ENCODE peak calls at places on chromosome 22, in ten cellular contexts. K, Q, J, D, Y, U, W, S, I and P are unnamed samples.
A peak's percentile ranks its signal among the peaks of the same experiment; 100 is the strongest.

GRCh38 chr22:24289781-24290181 is 19.1 kb downstream of the SPECC1L start:
- DNase-seq in D (no peak), I (no peak), J (no peak), U (peak; percentile 48), Q (no peak), W (no peak), K (no peak), Y (no peak), S (no peak), P (peak; percentile 23)

GRCh38 chr22:22241554-22241898 is 3.1 kb upstream of the VPREB1 start:
- DNase-seq in D (no peak), W (no peak), Y (no peak), S (no peak), U (no peak), J (no peak), I (no peak), K (no peak), Q (no peak), P (no peak)

GRCh38 chr22:50601669-50602337 is 1.2 kb downstream of the MAPK8IP2 start:
- DNase-seq in W (no peak), J (no peak), D (no peak), Q (no peak), Y (no peak), K (no peak), I (no peak), U (no peak), S (no peak), P (no peak)

GRCh38 chr22:38467438-38467903 is 425 bp upstream of the KDELR3 start:
- DNase-seq in Y (peak; percentile 38), Q (no peak), U (no peak), S (no peak), I (no peak), W (no peak), K (peak; percentile 49), D (no peak), J (no peak), P (no peak)

GRCh38 chr22:50189849-50190181 is 4.1 kb downstream of the TRABD start:
- DNase-seq in Y (no peak), D (peak; percentile 25), U (no peak), S (no peak), K (no peak), Q (no peak), W (no peak), J (no peak), I (peak; percentile 19), P (no peak)

GRCh38 chr22:34776827-34777226 is 289.1 kb upstream of the ISX start:
- DNase-seq in I (peak; percentile 3), W (no peak), J (no peak), Q (no peak), D (no peak), U (no peak), K (no peak), Y (no peak), S (no peak), P (no peak)

GRCh38 chr22:42688241-42688913 is 32.3 kb downstream of the A4GALT start:
- DNase-seq in I (peak; percentile 92), K (peak; percentile 88), D (peak; percentile 96), S (no peak), U (peak; percentile 94), Q (peak; percentile 93), W (no peak), J (no peak), Y (peak; percentile 96), P (peak; percentile 86)

GRCh38 chr22:27745809-27746208 is 55.7 kb downstream of the MN1 start:
- DNase-seq in Q (no peak), Y (no peak), K (no peak), W (no peak), I (no peak), S (no peak), U (no peak), J (no peak), D (no peak), P (no peak)

GRCh38 chr22:26610983-26611382 is 6.8 kb downstream of the CRYBB1 start:
- DNase-seq in S (peak; percentile 15), K (no peak), Q (peak; percentile 4), Y (no peak), D (peak; percentile 30), I (peak; percentile 33), W (no peak), J (no peak), U (peak; percentile 35), P (peak; percentile 58)

GRCh38 chr22:41021655-41022454 is 70.5 kb upstream of the EP300 start:
- DNase-seq in D (peak; percentile 44), W (no peak), Q (peak; percentile 56), U (no peak), Y (peak; percentile 71), I (peak; percentile 61), J (peak; percentile 77), K (peak; percentile 75), S (peak; percentile 54), P (no peak)

DNA sequence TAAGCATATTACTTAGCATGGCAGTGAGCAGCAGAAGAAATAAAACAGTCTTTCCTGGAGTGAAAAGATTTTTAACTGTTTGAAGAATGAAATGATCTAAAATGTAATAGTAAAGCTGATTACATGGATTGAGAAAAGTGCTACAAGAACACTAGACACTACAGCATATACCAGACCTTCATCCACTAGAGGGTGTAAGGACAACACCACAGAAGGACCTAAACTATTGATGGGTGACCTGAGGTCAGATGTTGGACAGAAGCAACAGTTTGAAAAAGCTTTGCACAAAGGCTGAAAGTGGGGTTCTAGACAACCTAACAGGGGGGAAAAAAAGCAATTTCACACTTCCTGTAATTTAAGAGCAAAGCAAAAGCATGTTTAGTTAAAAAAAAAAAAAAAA is 97.7 kb downstream of the RBFOX2 start:
- DNase-seq in J (peak; percentile 20), Y (no peak), W (no peak), D (peak; percentile 86), S (no peak), I (peak; percentile 81), U (peak; percentile 59), K (no peak), Q (peak; percentile 73), P (peak; percentile 77)
- TF ChIP-seq CTCF in J (no peak), Y (peak; percentile 38), W (peak; percentile 63), D (peak; percentile 86), S (no peak), I (peak; percentile 86), U (peak; percentile 59), K (peak; percentile 69), Q (peak; percentile 66), P (peak; percentile 84)

DNA sequence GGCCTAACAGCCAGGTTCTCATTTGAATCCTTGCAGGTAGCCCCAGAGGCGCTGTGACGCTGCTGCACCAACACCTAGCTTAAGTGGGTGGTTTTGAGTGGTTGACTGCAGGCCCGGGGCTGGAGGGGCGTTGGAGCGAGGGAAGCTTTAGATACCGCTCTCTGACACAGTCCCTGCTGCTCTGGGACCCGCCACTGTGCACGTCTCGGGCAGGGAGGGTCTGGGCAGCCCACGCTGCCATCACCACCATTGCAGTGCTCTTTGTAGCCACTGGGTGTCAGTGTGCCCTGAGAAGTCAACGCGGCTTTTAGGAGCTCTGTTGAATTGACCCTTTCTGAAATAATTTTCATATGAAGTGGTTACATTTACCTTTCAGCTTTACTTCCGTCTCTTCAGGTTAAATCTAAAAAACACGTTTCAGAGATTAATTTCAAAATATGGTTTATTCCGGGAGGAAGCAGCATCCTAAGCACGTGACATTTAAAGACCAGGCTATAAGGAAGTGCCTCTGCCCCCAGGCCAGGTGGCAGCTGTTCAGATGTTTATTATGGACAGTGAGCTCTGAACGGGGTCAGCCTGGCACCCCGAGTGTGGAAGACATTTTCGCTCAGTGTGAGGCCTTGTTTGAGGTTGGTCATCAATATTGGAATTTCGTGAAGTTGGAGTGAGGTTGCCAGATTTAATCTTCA is 30.9 kb upstream of the PARVB start:
- DNase-seq in Y (peak; percentile 63), U (peak; percentile 16), D (peak; percentile 64), S (peak; percentile 72), I (peak; percentile 58), Q (peak; percentile 61), W (no peak), K (no peak), J (peak; percentile 80), P (peak; percentile 33)
- TF ChIP-seq CTCF in Y (peak; percentile 84), U (peak; percentile 95), D (peak; percentile 96), S (peak; percentile 96), I (peak; percentile 97), Q (peak; percentile 96), W (peak; percentile 95), K (peak; percentile 93), J (peak; percentile 97), P (peak; percentile 98)

GRCh38 chr22:18068991-18069390 is 8.8 kb upstream of the PEX26 start:
- DNase-seq in Q (no peak), U (no peak), S (no peak), I (no peak), K (no peak), J (no peak), W (no peak), Y (no peak), D (no peak), P (no peak)

GRCh38 chr22:18068381-18068988 is 9.3 kb upstream of the PEX26 start:
- DNase-seq in Y (no peak), U (peak; percentile 44), Q (no peak), K (peak; percentile 15), J (no peak), D (no peak), W (no peak), S (no peak), I (peak; percentile 81), P (peak; percentile 12)

GRCh38 chr22:18071968-18072310 is 5.9 kb upstream of the PEX26 start:
- DNase-seq in W (no peak), K (peak; percentile 48), I (no peak), Y (no peak), Q (no peak), U (no peak), D (no peak), J (no peak), S (no peak), P (no peak)

GRCh38 chr22:18070041-18070440 is 7.7 kb upstream of the PEX26 start:
- DNase-seq in S (no peak), J (no peak), K (no peak), W (no peak), U (no peak), Q (no peak), D (no peak), I (no peak), Y (no peak), P (no peak)

DNA sequence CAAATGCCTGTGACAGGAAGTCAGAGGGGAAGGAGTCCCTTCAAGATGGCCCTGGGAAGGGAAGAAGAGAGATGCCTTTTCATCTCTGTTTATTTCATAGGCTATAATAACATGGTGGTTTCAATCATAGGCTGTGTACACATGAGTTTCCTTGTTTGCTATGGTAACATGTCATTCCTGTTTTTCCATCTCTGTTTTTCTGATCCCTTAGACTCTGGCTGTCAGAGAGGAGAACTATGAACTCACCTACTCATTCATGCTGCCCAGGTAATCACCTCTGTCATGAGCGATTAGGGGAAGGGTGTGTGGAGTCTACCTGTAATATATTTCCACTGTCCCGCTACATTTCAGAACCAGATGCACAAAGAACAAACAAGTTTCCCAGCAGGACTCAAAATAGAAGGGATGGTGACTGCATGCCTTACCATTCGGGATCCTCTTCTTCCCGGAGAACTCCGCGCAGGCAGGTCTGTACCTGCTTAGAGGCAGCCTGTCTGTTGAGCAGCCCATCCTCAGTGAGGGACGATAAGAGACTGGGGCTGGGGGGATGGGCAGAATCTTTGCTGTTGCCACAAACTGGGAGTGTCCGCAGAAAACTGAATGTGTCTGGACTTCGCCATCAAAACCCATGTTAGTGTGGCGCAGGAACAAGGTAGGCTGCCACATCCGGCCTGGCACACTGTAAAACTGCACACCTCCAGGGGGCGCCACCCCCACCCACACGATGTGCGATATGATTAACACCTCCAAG is 7.1 kb upstream of the PEX26 start:
- DNase-seq in Q (no peak), S (peak; percentile 21), J (no peak), K (peak; percentile 25), U (no peak), Y (no peak), D (no peak), W (no peak), I (no peak), P (no peak)
- TF ChIP-seq CTCF in Q (peak; percentile 27), S (peak; percentile 47), J (no peak), K (no peak), U (no peak), Y (no peak), D (no peak), W (no peak), I (peak; percentile 14), P (peak; percentile 72)

GRCh38 chr22:44033287-44033686 is 9.2 kb downstream of the PARVB start:
- DNase-seq in W (no peak), Y (no peak), U (no peak), D (no peak), S (no peak), I (no peak), Q (no peak), J (no peak), K (no peak), P (no peak)
- TF ChIP-seq CTCF in W (no peak), Y (no peak), U (no peak), D (no peak), S (no peak), I (no peak), Q (no peak), J (no peak), K (no peak), P (no peak)